ENCODE peak calls at places on chromosomes 6 and 20, in five cellular contexts. One of them, this sample, is unnamed.

GRCh38 chr20:11452326-11452725 is 465.4 kb upstream of the BTBD3 start:
- DNase-seq in HepG2: no peak
- DNase-seq in IMR-90: peak; percentile 59
- DNase-seq in K562: no peak
- DNase-seq in H1: no peak
- DNase-seq in this sample: no peak

GRCh38 chr6:139236105-139236504 is 55.7 kb downstream of the TXLNB start:
- DNase-seq in HepG2: no peak
- DNase-seq in H1: no peak
- DNase-seq in K562: no peak
- DNase-seq in IMR-90: no peak
- DNase-seq in this sample: no peak

GRCh38 chr20:10553326-10553984 is 118.3 kb downstream of the SLX4IP start:
- DNase-seq in H1: no peak
- DNase-seq in HepG2: peak; percentile 84
- DNase-seq in K562: peak; percentile 26
- DNase-seq in IMR-90: peak; percentile 82
- DNase-seq in this sample: peak; percentile 54

GRCh38 chr6:157648561-157648960 is 174.5 kb upstream of the SNX9 start:
- DNase-seq in HepG2: no peak
- DNase-seq in K562: no peak
- DNase-seq in H1: no peak
- DNase-seq in IMR-90: peak; percentile 37
- DNase-seq in this sample: no peak

GRCh38 chr20:54148947-54149764 is 24.6 kb downstream of the CYP24A1 start:
- DNase-seq in HepG2: peak; percentile 94
- DNase-seq in K562: no peak
- DNase-seq in H1: no peak
- DNase-seq in IMR-90: no peak
- DNase-seq in this sample: peak; percentile 99

GRCh38 chr20:48025661-48026060 is 240.4 kb upstream of the SULF2 start:
- DNase-seq in IMR-90: no peak
- DNase-seq in H1: no peak
- DNase-seq in K562: no peak
- DNase-seq in HepG2: no peak
- DNase-seq in this sample: no peak

GRCh38 chr6:26028753-26029569 is 58.3 kb upstream of the HFE start:
- DNase-seq in H1: peak; percentile 61
- DNase-seq in IMR-90: peak; percentile 37
- DNase-seq in K562: no peak
- DNase-seq in HepG2: no peak
- DNase-seq in this sample: peak; percentile 46

GRCh38 chr6:39812853-39813533 is 20.8 kb downstream of the DAAM2 start:
- DNase-seq in K562: no peak
- DNase-seq in HepG2: no peak
- DNase-seq in H1: no peak
- DNase-seq in IMR-90: peak; percentile 68
- DNase-seq in this sample: no peak

GRCh38 chr6:33014841-33015634 is 5.6 kb upstream of the HLA-DOA start:
- DNase-seq in HepG2: peak; percentile 77
- DNase-seq in IMR-90: peak; percentile 86
- DNase-seq in K562: peak; percentile 72
- DNase-seq in H1: no peak
- DNase-seq in this sample: peak; percentile 75

GRCh38 chr20:10673176-10673830 is 496 bp downstream of the JAG1 start:
- DNase-seq in H1: peak; percentile 67
- DNase-seq in HepG2: no peak
- DNase-seq in K562: peak; percentile 15
- DNase-seq in IMR-90: no peak
- DNase-seq in this sample: no peak

GRCh38 chr6:157401734-157402338 is 20.8 kb downstream of the ZDHHC14 start:
- DNase-seq in H1: no peak
- DNase-seq in K562: no peak
- DNase-seq in HepG2: no peak
- DNase-seq in IMR-90: no peak
- DNase-seq in this sample: no peak

GRCh38 chr20:49247792-49248191 is 28.6 kb downstream of the DDX27 start:
- DNase-seq in H1: no peak
- DNase-seq in K562: no peak
- DNase-seq in IMR-90: no peak
- DNase-seq in HepG2: no peak
- DNase-seq in this sample: no peak

GRCh38 chr6:122361314-122361979 is 38.0 kb upstream of the HSF2 start:
- DNase-seq in IMR-90: no peak
- DNase-seq in HepG2: no peak
- DNase-seq in H1: peak; percentile 49
- DNase-seq in K562: peak; percentile 13
- DNase-seq in this sample: no peak

GRCh38 chr6:46989384-46989783 is 52.7 kb downstream of the ADGRF1 start:
- DNase-seq in H1: no peak
- DNase-seq in HepG2: no peak
- DNase-seq in IMR-90: no peak
- DNase-seq in K562: no peak
- DNase-seq in this sample: no peak

GRCh38 chr20:20440473-20440872 is 72.6 kb downstream of the INSM1 start:
- DNase-seq in K562: no peak
- DNase-seq in HepG2: no peak
- DNase-seq in IMR-90: no peak
- DNase-seq in H1: no peak
- DNase-seq in this sample: no peak

GRCh38 chr20:967796-968742 is 34.0 kb downstream of the RSPO4 start:
- DNase-seq in IMR-90: peak; percentile 36
- DNase-seq in H1: no peak
- DNase-seq in K562: peak; percentile 74
- DNase-seq in HepG2: peak; percentile 58
- DNase-seq in this sample: no peak

GRCh38 chr20:17863577-17864292 is 104.9 kb downstream of the SNX5 start:
- DNase-seq in IMR-90: peak; percentile 52
- DNase-seq in K562: no peak
- DNase-seq in H1: no peak
- DNase-seq in HepG2: peak; percentile 100
- DNase-seq in this sample: peak; percentile 41

GRCh38 chr6:107132330-107132954 is 17.1 kb upstream of the BEND3 start:
- DNase-seq in HepG2: peak; percentile 46
- DNase-seq in K562: no peak
- DNase-seq in H1: no peak
- DNase-seq in IMR-90: no peak
- DNase-seq in this sample: peak; percentile 33

GRCh38 chr20:13325033-13325432 is 104.0 kb downstream of the ISM1 start:
- DNase-seq in IMR-90: peak; percentile 16
- DNase-seq in K562: peak; percentile 14
- DNase-seq in HepG2: peak; percentile 74
- DNase-seq in H1: peak; percentile 74
- DNase-seq in this sample: peak; percentile 75

GRCh38 chr6:39665871-39666270 is 59.3 kb downstream of the KIF6 start:
- DNase-seq in IMR-90: peak; percentile 4
- DNase-seq in K562: no peak
- DNase-seq in HepG2: no peak
- DNase-seq in H1: no peak
- DNase-seq in this sample: no peak

GRCh38 chr20:47654370-47654769 is 130.9 kb downstream of the SULF2 start:
- DNase-seq in IMR-90: no peak
- DNase-seq in H1: peak; percentile 37
- DNase-seq in HepG2: no peak
- DNase-seq in K562: no peak
- DNase-seq in this sample: no peak

GRCh38 chr20:10131612-10132345 is 86.9 kb upstream of the SNAP25 start:
- DNase-seq in H1: peak; percentile 54
- DNase-seq in HepG2: no peak
- DNase-seq in IMR-90: peak; percentile 67
- DNase-seq in K562: no peak
- DNase-seq in this sample: peak; percentile 78

GRCh38 chr20:11807070-11807741 is 110.5 kb upstream of the BTBD3 start:
- DNase-seq in K562: no peak
- DNase-seq in IMR-90: peak; percentile 93
- DNase-seq in HepG2: no peak
- DNase-seq in H1: no peak
- DNase-seq in this sample: peak; percentile 30

GRCh38 chr6:39362487-39362865 is 40.0 kb upstream of the KCNK16 start:
- DNase-seq in H1: no peak
- DNase-seq in HepG2: no peak
- DNase-seq in IMR-90: no peak
- DNase-seq in K562: no peak
- DNase-seq in this sample: no peak

GRCh38 chr20:4332466-4332865 is 317.1 kb upstream of the RNF24 start:
- DNase-seq in H1: no peak
- DNase-seq in K562: no peak
- DNase-seq in HepG2: no peak
- DNase-seq in IMR-90: no peak
- DNase-seq in this sample: no peak

GRCh38 chr20:62311832-62312661 is 9.2 kb downstream of the ADRM1 start:
- DNase-seq in HepG2: no peak
- DNase-seq in H1: no peak
- DNase-seq in IMR-90: no peak
- DNase-seq in K562: no peak
- DNase-seq in this sample: no peak

GRCh38 chr6:56752009-56752408 is 109.3 kb upstream of the DST start:
- DNase-seq in HepG2: no peak
- DNase-seq in IMR-90: peak; percentile 77
- DNase-seq in H1: no peak
- DNase-seq in K562: no peak
- DNase-seq in this sample: no peak

GRCh38 chr20:32966881-32967781 is 37.1 kb downstream of the SUN5 start:
- DNase-seq in IMR-90: no peak
- DNase-seq in HepG2: no peak
- DNase-seq in K562: no peak
- DNase-seq in H1: peak; percentile 41
- DNase-seq in this sample: no peak

GRCh38 chr6:44074383-44075136 is 52.7 kb downstream of the MRPL14 start:
- DNase-seq in H1: peak; percentile 81
- DNase-seq in IMR-90: peak; percentile 87
- DNase-seq in K562: peak; percentile 81
- DNase-seq in HepG2: peak; percentile 78
- DNase-seq in this sample: peak; percentile 73
- TF ChIP-seq MAFK in H1: no peak
- TF ChIP-seq MAFK in IMR-90: no peak
- TF ChIP-seq MAFK in K562: no peak
- TF ChIP-seq MAFK in HepG2: no peak
- TF ChIP-seq MAFK in this sample: no peak

DNA sequence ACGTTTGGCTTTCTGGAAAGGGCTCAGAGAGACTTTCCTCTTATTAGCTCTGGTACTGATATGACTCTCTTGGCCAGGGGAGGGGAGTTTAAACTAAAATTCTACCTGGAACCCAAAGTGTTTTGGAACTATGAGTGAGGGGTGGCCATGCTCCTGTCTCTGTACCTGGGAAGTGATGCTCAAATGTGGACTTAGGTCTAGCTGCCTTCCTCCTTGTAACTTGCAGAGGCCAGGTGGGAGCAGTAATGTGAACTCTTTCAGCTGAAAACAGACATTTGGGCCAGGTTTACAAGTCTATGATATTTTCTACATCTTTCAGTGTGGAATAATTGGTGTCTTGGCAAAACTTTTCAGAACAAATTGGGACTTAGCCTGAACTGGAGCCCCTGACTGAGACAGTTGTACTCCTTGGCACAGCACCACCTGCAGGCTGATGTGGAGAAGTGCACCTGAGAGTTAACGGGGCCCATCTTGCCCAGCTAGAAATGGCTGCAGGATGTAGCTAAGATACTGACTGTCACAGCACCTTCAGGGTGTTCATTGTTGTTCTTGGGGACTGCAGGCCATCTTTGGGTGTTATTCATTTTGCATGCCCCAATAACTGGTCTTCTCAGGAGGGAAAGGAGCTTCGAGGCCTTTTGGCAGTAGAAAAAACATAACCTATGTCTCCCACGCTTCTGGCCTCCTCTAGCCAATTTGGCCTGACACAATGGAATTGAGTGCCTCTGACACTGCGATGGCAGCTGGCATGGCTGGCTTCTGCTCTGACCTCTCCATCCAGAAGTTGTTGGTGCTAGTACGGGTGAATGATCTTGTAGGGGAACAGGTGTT is 37.1 kb downstream of the CD109 start:
- DNase-seq in K562: peak; percentile 68
- DNase-seq in H1: peak; percentile 86
- DNase-seq in IMR-90: peak; percentile 78
- DNase-seq in HepG2: peak; percentile 53
- DNase-seq in this sample: peak; percentile 66
- TF ChIP-seq MAFK in K562: no peak
- TF ChIP-seq MAFK in H1: no peak
- TF ChIP-seq MAFK in IMR-90: no peak
- TF ChIP-seq MAFK in HepG2: no peak
- TF ChIP-seq MAFK in this sample: no peak

DNA sequence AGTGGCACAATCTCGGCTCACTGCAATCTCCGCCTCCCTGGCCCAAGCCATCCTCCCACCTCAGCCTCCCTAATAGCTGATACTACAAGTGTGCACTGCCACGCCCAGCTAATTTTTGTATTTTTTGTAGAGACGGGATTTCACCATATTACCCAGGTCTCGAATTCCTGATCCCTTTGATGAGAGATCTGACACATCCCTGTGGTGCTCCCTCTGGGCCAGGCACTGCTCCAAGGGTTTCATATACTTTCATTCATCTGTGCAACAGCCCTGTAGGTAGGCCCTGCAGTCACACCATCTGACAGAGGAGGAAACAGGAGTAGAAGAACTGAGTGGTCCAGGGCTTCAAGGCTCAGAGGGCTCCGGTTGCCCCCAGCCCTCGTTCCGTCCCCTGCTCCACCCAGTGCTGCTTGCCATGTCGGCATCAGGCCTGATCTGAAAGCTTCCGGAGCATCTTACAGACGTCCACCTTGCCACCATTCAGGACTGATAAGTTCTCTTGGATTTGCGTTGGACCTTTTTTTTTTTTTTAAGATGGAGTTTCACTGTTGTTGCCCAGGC is 3.3 kb downstream of the ZGPAT start:
- DNase-seq in HepG2: no peak
- DNase-seq in IMR-90: no peak
- DNase-seq in K562: peak; percentile 3
- DNase-seq in H1: no peak
- DNase-seq in this sample: no peak
- TF ChIP-seq MAFK in HepG2: no peak
- TF ChIP-seq MAFK in IMR-90: no peak
- TF ChIP-seq MAFK in K562: no peak
- TF ChIP-seq MAFK in H1: no peak
- TF ChIP-seq MAFK in this sample: no peak

GRCh38 chr6:15329154-15329781 is 83.4 kb downstream of the JARID2 start:
- DNase-seq in K562: no peak
- DNase-seq in H1: peak; percentile 42
- DNase-seq in IMR-90: peak; percentile 95
- DNase-seq in HepG2: no peak
- DNase-seq in this sample: no peak

GRCh38 chr6:15332441-15332840 is 86.6 kb downstream of the JARID2 start:
- DNase-seq in H1: no peak
- DNase-seq in IMR-90: peak; percentile 74
- DNase-seq in K562: no peak
- DNase-seq in HepG2: no peak
- DNase-seq in this sample: no peak

GRCh38 chr6:15330174-15330934 is 84.5 kb downstream of the JARID2 start:
- DNase-seq in IMR-90: peak; percentile 42
- DNase-seq in K562: no peak
- DNase-seq in H1: peak; percentile 38
- DNase-seq in HepG2: no peak
- DNase-seq in this sample: no peak

GRCh38 chr6:15331629-15332241 is 85.9 kb downstream of the JARID2 start:
- DNase-seq in IMR-90: no peak
- DNase-seq in HepG2: no peak
- DNase-seq in H1: no peak
- DNase-seq in K562: no peak
- DNase-seq in this sample: no peak

GRCh38 chr6:15331143-15331542 is 85.3 kb downstream of the JARID2 start:
- DNase-seq in HepG2: peak; percentile 49
- DNase-seq in IMR-90: no peak
- DNase-seq in K562: no peak
- DNase-seq in H1: peak; percentile 38
- DNase-seq in this sample: no peak
- TF ChIP-seq MAFK in HepG2: no peak
- TF ChIP-seq MAFK in IMR-90: no peak
- TF ChIP-seq MAFK in K562: no peak
- TF ChIP-seq MAFK in H1: no peak
- TF ChIP-seq MAFK in this sample: no peak